ENCODE peak calls at places on chromosomes 5 and 9, in nine cellular contexts. Z, U, I, X, Q, P, E, J and B are unnamed samples.

GRCh38 chr9:95422650-95423049 is 94.1 kb downstream of the PTCH1 start:
- DNase-seq in Z (no peak), U (no peak), I (no peak), X (no peak), Q (no peak), P (no peak), E (no peak), J (no peak), B (no peak)

GRCh38 chr9:111099199-111100005 is 61.1 kb upstream of the LPAR1 start:
- DNase-seq in Z (no peak), U (no peak), I (no peak), X (no peak), Q (no peak), P (no peak), E (no peak), J (no peak), B (no peak)

GRCh38 chr9:21968331-21969010 is 25.7 kb downstream of the CDKN2A start:
- DNase-seq in Z (no peak), U (peak), I (no peak), X (no peak), Q (no peak), P (no peak), E (no peak), J (no peak), B (no peak)

GRCh38 chr5:16889203-16889971 is 46.7 kb downstream of the MYO10 start:
- DNase-seq in Z (no peak), U (no peak), I (no peak), X (no peak), Q (peak), P (no peak), E (no peak), J (no peak), B (no peak)

GRCh38 chr9:122058051-122058450 is 35.1 kb downstream of the TTLL11 start:
- DNase-seq in Z (no peak), U (no peak), I (no peak), X (no peak), Q (no peak), P (no peak), E (no peak), J (no peak), B (no peak)

GRCh38 chr5:29051509-29051908 is 2013.1 kb upstream of the CDH9 start:
- DNase-seq in Z (no peak), U (no peak), I (no peak), X (no peak), Q (no peak), P (no peak), E (no peak), J (no peak), B (no peak)

GRCh38 chr9:104993291-104993963 is 65.5 kb upstream of the ABCA1 start:
- DNase-seq in Z (no peak), U (peak), I (peak), X (peak), Q (no peak), P (no peak), E (peak), J (no peak), B (peak)

GRCh38 chr9:129626944-129627297 is 958 bp downstream of the NTMT1 start:
- DNase-seq in Z (no peak), U (no peak), I (no peak), X (no peak), Q (no peak), P (no peak), E (no peak), J (no peak), B (no peak)

GRCh38 chr5:142841511-142842255 is 71.5 kb downstream of the ARHGAP26 start:
- DNase-seq in Z (no peak), U (no peak), I (peak), X (no peak), Q (no peak), P (no peak), E (peak), J (no peak), B (no peak)

GRCh38 chr5:107555425-107556090 is 115.2 kb downstream of the EFNA5 start:
- DNase-seq in Z (no peak), U (no peak), I (no peak), X (no peak), Q (no peak), P (no peak), E (no peak), J (no peak), B (no peak)

GRCh38 chr9:74132986-74133385 is 364.1 kb upstream of the RORB start:
- DNase-seq in Z (no peak), U (no peak), I (no peak), X (no peak), Q (no peak), P (no peak), E (no peak), J (no peak), B (no peak)

GRCh38 chr5:40676643-40677333 is 2.9 kb upstream of the PTGER4 start:
- DNase-seq in Z (no peak), U (no peak), I (peak), X (no peak), Q (no peak), P (no peak), E (peak), J (no peak), B (no peak)

GRCh38 chr5:126851441-126852103 is 74.6 kb downstream of the LMNB1 start:
- DNase-seq in Z (no peak), U (no peak), I (peak), X (no peak), Q (no peak), P (no peak), E (no peak), J (no peak), B (no peak)

GRCh38 chr5:143456952-143457547 is 53.6 kb upstream of the NR3C1 start:
- DNase-seq in Z (no peak), U (no peak), I (no peak), X (no peak), Q (no peak), P (no peak), E (no peak), J (no peak), B (no peak)

GRCh38 chr5:61402244-61402823 is 70.3 kb downstream of the ZSWIM6 start:
- DNase-seq in Z (no peak), U (no peak), I (no peak), X (no peak), Q (no peak), P (no peak), E (no peak), J (no peak), B (no peak)

GRCh38 chr9:106861585-106862114 is 1.3 kb upstream of the ZNF462 start:
- DNase-seq in Z (no peak), U (no peak), I (no peak), X (no peak), Q (no peak), P (no peak), E (no peak), J (no peak), B (no peak)

GRCh38 chr9:127162046-127162445 is 39.6 kb upstream of the ANGPTL2 start:
- DNase-seq in Z (no peak), U (no peak), I (peak), X (no peak), Q (no peak), P (no peak), E (no peak), J (no peak), B (no peak)

GRCh38 chr5:2887401-2888348 is 136.2 kb upstream of the IRX2 start:
- DNase-seq in Z (no peak), U (peak), I (peak), X (no peak), Q (no peak), P (no peak), E (no peak), J (no peak), B (peak)

GRCh38 chr5:133155326-133155969 is 103.6 kb downstream of the HSPA4 start:
- DNase-seq in Z (no peak), U (no peak), I (no peak), X (no peak), Q (no peak), P (no peak), E (no peak), J (no peak), B (no peak)

GRCh38 chr5:167743685-167744084 is 547.8 kb upstream of the WWC1 start:
- DNase-seq in Z (no peak), U (no peak), I (no peak), X (no peak), Q (no peak), P (no peak), E (no peak), J (no peak), B (no peak)

GRCh38 chr5:142486581-142486980 is 161.8 kb upstream of the SPRY4 start:
- DNase-seq in Z (no peak), U (no peak), I (no peak), X (no peak), Q (no peak), P (no peak), E (no peak), J (no peak), B (no peak)

GRCh38 chr9:95605826-95606555 is 89.2 kb upstream of the PTCH1 start:
- DNase-seq in Z (no peak), U (peak), I (no peak), X (peak), Q (no peak), P (no peak), E (no peak), J (no peak), B (no peak)

GRCh38 chr9:99818439-99818992 is 3.2 kb upstream of the NR4A3 start:
- DNase-seq in Z (no peak), U (no peak), I (no peak), X (no peak), Q (no peak), P (peak), E (no peak), J (no peak), B (no peak)
- TF ChIP-seq POLR2A in Z (no peak), U (no peak), I (no peak), X (no peak), Q (no peak), P (no peak), E (no peak), J (no peak), B (no peak)

GRCh38 chr5:79070002-79070567 is 518 bp downstream of the BHMT2 start:
- DNase-seq in Z (peak), U (no peak), I (peak), X (no peak), Q (no peak), P (no peak), E (no peak), J (no peak), B (no peak)

GRCh38 chr5:79074641-79075040 is 5.1 kb downstream of the BHMT2 start:
- DNase-seq in Z (no peak), U (no peak), I (no peak), X (no peak), Q (no peak), P (no peak), E (no peak), J (no peak), B (no peak)

GRCh38 chr5:79069488-79070001 is at the start of the genes BHMT2 and DMGDH:
- DNase-seq in Z (no peak), U (no peak), I (peak), X (no peak), Q (no peak), P (no peak), E (no peak), J (peak), B (no peak)
- TF ChIP-seq POLR2A in Z (no peak), U (no peak), I (no peak), X (no peak), Q (no peak), P (no peak), E (no peak), J (no peak), B (no peak)

GRCh38 chr5:43008369-43009158 is 31.6 kb downstream of the ANXA2R start:
- DNase-seq in Z (no peak), U (peak), I (peak), X (peak), Q (peak), P (peak), E (peak), J (no peak), B (peak)
- TF ChIP-seq POLR2A in Z (peak), U (no peak), I (peak), X (peak), Q (no peak), P (peak), E (peak), J (peak), B (peak)

DNA sequence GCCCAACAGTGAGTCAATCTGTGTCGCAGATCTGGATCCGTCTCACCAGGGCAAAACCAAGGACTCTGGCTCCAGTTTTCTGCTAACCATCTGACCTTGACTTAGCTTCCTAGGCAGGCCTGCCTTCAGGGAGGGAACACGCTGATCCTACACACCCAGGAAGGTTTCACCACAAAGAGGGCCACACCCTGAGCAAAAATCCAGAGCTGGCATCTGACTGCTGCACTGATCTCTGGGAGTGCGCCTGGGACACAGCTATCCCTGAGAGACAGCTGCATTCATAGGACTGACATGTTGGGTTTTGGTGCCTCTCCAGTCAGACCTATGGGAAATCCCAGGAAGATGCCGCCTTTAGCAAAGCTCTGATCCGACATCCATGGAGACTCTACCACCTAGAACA is 47.5 kb downstream of the CDK5RAP2 start:
- DNase-seq in Z (no peak), U (peak), I (no peak), X (peak), Q (peak), P (no peak), E (peak), J (no peak), B (no peak)
- TF ChIP-seq POLR2A in Z (no peak), U (no peak), I (no peak), X (peak), Q (no peak), P (no peak), E (peak), J (no peak), B (no peak)

GRCh38 chr5:52801329-52801728 is 13.6 kb downstream of the ITGA1 start:
- DNase-seq in Z (no peak), U (no peak), I (no peak), X (peak), Q (no peak), P (no peak), E (no peak), J (no peak), B (no peak)

GRCh38 chr5:52798952-52799351 is 11.2 kb downstream of the ITGA1 start:
- DNase-seq in Z (no peak), U (no peak), I (no peak), X (no peak), Q (no peak), P (no peak), E (no peak), J (no peak), B (no peak)

GRCh38 chr5:52799358-52799982 is 11.8 kb downstream of the ITGA1 start:
- DNase-seq in Z (no peak), U (no peak), I (peak), X (peak), Q (peak), P (peak), E (peak), J (no peak), B (no peak)

GRCh38 chr5:52799983-52800393 is 12.3 kb downstream of the ITGA1 start:
- DNase-seq in Z (peak), U (peak), I (peak), X (peak), Q (peak), P (peak), E (peak), J (peak), B (peak)

DNA sequence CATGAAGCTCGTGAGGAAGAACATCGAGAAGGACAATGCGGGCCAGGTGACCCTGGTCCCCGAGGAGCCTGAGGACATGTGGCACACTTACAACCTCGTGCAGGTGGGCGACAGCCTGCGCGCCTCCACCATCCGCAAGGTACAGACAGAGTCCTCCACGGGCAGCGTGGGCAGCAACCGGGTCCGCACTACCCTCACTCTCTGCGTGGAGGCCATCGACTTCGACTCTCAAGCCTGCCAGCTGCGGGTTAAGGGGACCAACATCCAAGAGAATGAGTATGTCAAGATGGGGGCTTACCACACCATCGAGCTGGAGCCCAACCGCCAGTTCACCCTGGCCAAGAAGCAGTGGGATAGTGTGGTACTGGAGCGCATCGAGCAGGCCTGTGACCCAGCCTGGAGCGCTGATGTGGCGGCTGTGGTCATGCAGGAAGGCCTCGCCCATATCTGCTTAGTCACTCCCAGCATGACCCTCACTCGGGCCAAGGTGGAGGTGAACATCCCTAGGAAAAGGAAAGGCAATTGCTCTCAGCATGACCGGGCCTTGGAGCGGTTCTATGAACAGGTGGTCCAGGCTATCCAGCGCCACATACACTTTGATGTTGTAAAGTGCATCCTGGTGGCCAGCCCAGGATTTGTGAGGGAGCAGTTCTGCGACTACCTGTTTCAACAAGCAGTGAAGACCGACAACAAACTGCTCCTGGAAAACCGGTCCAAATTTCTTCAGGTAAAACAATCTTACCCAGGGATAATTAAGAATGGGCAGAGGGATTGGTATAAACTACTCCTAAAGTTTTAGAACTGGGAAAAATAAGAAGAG is 12.9 kb downstream of the ITGA1 start:
- DNase-seq in Z (no peak), U (peak), I (peak), X (peak), Q (peak), P (peak), E (peak), J (no peak), B (peak)
- TF ChIP-seq POLR2A in Z (no peak), U (no peak), I (no peak), X (peak), Q (peak), P (peak), E (no peak), J (no peak), B (no peak)

GRCh38 chr5:1535646-1536045 is 11.9 kb upstream of the LPCAT1 start:
- DNase-seq in Z (no peak), U (no peak), I (no peak), X (no peak), Q (no peak), P (no peak), E (no peak), J (no peak), B (no peak)
- TF ChIP-seq POLR2A in Z (no peak), U (no peak), I (no peak), X (no peak), Q (no peak), P (no peak), E (no peak), J (no peak), B (no peak)

DNA sequence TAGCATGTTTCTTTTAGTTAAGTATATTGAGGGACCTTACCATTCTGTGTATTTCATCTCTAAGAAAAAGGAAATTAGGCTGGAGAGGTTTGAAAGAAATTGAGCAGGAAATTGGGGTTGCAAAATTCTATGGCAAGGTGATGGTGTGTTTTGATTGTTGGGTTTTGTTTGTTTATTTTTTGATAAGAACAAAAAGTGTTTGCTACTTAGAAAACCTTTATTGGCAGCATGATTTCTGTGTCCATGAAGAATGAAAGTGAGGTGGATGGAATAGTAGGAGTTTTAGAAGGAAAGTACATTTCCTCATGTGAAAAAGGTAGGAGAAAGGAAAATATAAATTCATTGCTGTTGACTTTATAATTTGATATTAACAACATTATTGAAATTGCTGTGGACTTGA is 167.1 kb downstream of the CD180 start:
- DNase-seq in Z (no peak), U (no peak), I (no peak), X (no peak), Q (no peak), P (no peak), E (no peak), J (no peak), B (no peak)
- TF ChIP-seq POLR2A in Z (no peak), U (no peak), I (no peak), X (no peak), Q (no peak), P (no peak), E (no peak), J (no peak), B (no peak)